ENCODE peak calls at places on chromosomes 12 and 14, in six cellular contexts. S is lung; Z is WERI-Rb-1; B is GM20000; M is CD4-positive, alpha-beta T cell; G is mesothelial cell of epicardium. I is an unnamed sample.

GRCh38 chr12:38056701-38057689 is 259.6 kb upstream of the ALG10B start:
- DNase-seq in S (no peak), M (no peak), B (no peak), Z (no peak), G (no peak), I (no peak)

GRCh38 chr14:61254803-61255526 is 26.2 kb downstream of the TMEM30B start:
- DNase-seq in S (no peak), B (no peak), Z (no peak), M (no peak), G (no peak), I (peak; percentile 25)

GRCh38 chr14:24425704-24426103 is 3.8 kb downstream of the CBLN3 start:
- DNase-seq in G (no peak), M (no peak), B (no peak), Z (no peak), S (no peak), I (no peak)

GRCh38 chr12:105676694-105677093 is 346.2 kb downstream of the C12orf75 start:
- DNase-seq in G (no peak), S (peak; percentile 28), Z (peak; percentile 42), B (no peak), M (no peak), I (no peak)

GRCh38 chr12:57491393-57492280 is 3.8 kb downstream of the MARS1 start:
- DNase-seq in M (no peak), S (no peak), G (no peak), B (no peak), Z (no peak), I (no peak)

GRCh38 chr14:24734917-24735500 is 101.0 kb upstream of the GZMB start:
- DNase-seq in M (no peak), G (no peak), B (peak; percentile 32), S (no peak), Z (peak; percentile 17), I (peak; percentile 54)

GRCh38 chr12:20748198-20748597 is 53.1 kb downstream of the SLCO1C1 start:
- DNase-seq in G (no peak), S (no peak), M (no peak), Z (no peak), B (no peak), I (no peak)

GRCh38 chr12:23757541-23757962 is 191.9 kb downstream of the SOX5 start:
- DNase-seq in M (no peak), S (no peak), Z (no peak), B (no peak), G (no peak), I (no peak)

GRCh38 chr12:86117711-86118110 is 138.5 kb downstream of the MGAT4C start:
- DNase-seq in S (no peak), M (no peak), B (no peak), G (no peak), Z (no peak), I (no peak)

GRCh38 chr14:56807586-56808168 is 2.6 kb downstream of the OTX2 start:
- DNase-seq in M (no peak), G (no peak), S (no peak), B (no peak), Z (peak; percentile 62), I (peak; percentile 41)

GRCh38 chr12:109139360-109139759 is 23.0 kb downstream of the ACACB start:
- DNase-seq in Z (no peak), B (no peak), M (no peak), S (no peak), G (no peak), I (no peak)

GRCh38 chr12:65670775-65671174 is 153.5 kb upstream of the HMGA2 start:
- DNase-seq in S (no peak), B (no peak), Z (no peak), G (no peak), M (no peak), I (no peak)

GRCh38 chr14:36268957-36269734 is 51.3 kb downstream of the MBIP start:
- DNase-seq in G (no peak), Z (no peak), M (no peak), S (peak; percentile 63), B (no peak), I (no peak)

GRCh38 chr14:78997811-78998210 is 827.6 kb downstream of the NRXN3 start:
- DNase-seq in Z (no peak), B (no peak), M (no peak), G (peak; percentile 43), S (no peak), I (no peak)

GRCh38 chr12:131831021-131831571 is 2.9 kb downstream of the MMP17 start:
- DNase-seq in M (no peak), Z (peak; percentile 84), B (no peak), S (no peak), G (no peak), I (peak; percentile 31)

GRCh38 chr14:84750763-84751554 is 779.0 kb upstream of the FLRT2 start:
- DNase-seq in G (no peak), M (no peak), Z (no peak), S (no peak), B (no peak), I (no peak)

GRCh38 chr14:79831198-79831890 is 380.0 kb downstream of the DIO2 start:
- DNase-seq in B (no peak), M (no peak), Z (no peak), G (no peak), S (no peak), I (no peak)

GRCh38 chr14:25056688-25057078 is 6.7 kb upstream of the STXBP6 start:
- DNase-seq in B (no peak), Z (no peak), G (no peak), M (no peak), S (no peak), I (no peak)

GRCh38 chr14:77653473-77653872 is 37.0 kb upstream of the SPTLC2 start:
- DNase-seq in Z (no peak), B (no peak), G (no peak), M (no peak), S (no peak), I (no peak)
- TF ChIP-seq CTCF in Z (peak; percentile 46), B (no peak), G (no peak), M (no peak), S (no peak), I (no peak)

GRCh38 chr12:106791531-106791930 is 17.0 kb downstream of the RIC8B start:
- DNase-seq in M (no peak), G (no peak), Z (no peak), B (no peak), S (no peak), I (no peak)

GRCh38 chr12:106794369-106794768 is 19.9 kb downstream of the RIC8B start:
- DNase-seq in Z (no peak), G (no peak), M (no peak), S (no peak), B (no peak), I (no peak)

DNA sequence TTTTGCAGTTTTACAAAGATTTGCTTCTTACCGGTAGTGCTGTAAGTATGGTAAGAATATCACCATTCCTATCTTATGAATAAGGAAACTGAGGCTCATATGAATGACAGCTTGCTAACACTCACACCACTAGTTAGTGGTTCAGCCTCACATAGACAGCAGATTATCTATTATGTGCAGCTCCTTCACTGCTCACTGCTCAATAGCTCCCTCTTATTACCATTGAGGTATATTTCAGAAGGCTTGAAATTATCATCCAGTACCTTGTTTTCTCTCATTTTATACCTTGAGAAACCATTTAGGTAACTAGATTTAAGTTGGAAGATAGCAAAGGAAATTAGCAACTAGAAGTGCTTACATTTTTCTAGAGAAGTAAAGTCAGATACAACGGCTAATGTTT is 15.5 kb downstream of the RIC8B start:
- DNase-seq in Z (no peak), G (no peak), B (no peak), M (no peak), S (no peak), I (no peak)
- TF ChIP-seq CTCF in Z (peak; percentile 31), G (no peak), B (peak; percentile 8), M (no peak), S (no peak), I (no peak)

GRCh38 chr12:9034095-9034494 is 44.7 kb downstream of the KLRG1 start:
- DNase-seq in B (no peak), S (no peak), M (no peak), G (no peak), Z (no peak), I (no peak)

GRCh38 chr12:9030776-9031175 is 41.4 kb downstream of the KLRG1 start:
- DNase-seq in Z (no peak), B (no peak), M (no peak), G (no peak), S (no peak), I (no peak)

GRCh38 chr12:9033244-9033887 is 44.0 kb downstream of the KLRG1 start:
- DNase-seq in B (no peak), S (no peak), Z (no peak), M (no peak), G (no peak), I (no peak)

GRCh38 chr12:9036227-9036626 is 46.9 kb downstream of the KLRG1 start:
- DNase-seq in G (no peak), Z (no peak), B (no peak), S (no peak), M (no peak), I (no peak)

DNA sequence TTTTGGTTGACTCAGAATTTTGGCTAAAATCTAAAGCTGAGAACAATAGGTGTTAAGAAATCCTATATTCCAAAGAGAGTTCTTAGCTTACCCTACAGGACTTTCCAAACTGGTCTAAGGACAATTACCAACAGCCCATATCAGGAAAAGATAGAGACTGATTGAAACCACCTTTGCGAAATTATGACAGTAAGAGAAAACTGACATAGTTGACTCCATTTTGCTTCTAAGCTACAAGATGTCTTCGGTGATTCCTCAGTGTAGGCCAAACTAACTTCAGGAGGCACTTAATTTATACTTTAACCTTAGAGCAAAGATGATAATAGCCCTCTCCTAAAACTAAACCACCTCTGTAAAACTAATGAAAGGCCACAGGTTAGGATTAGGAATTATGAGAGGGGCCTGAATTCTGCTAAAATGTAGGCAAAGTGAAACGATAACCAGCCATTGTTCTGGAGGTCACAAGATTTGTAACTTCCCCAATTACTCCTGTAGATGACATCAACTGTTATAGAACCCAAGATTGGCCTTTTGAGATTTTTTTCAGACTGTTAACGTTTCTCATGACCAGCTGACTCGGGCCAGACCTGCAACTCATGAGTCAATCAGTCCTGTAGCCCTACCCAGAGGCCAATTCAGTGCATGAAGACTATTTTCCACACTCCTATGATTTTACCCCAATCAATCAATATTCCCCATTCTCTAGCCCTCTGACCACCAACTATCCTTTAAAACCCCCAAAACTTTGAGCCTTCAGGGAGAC is 43.0 kb downstream of the KLRG1 start:
- DNase-seq in G (no peak), Z (no peak), M (no peak), B (no peak), S (no peak), I (no peak)
- TF ChIP-seq CTCF in G (no peak), Z (no peak), M (no peak), B (no peak), S (no peak), I (no peak)

DNA sequence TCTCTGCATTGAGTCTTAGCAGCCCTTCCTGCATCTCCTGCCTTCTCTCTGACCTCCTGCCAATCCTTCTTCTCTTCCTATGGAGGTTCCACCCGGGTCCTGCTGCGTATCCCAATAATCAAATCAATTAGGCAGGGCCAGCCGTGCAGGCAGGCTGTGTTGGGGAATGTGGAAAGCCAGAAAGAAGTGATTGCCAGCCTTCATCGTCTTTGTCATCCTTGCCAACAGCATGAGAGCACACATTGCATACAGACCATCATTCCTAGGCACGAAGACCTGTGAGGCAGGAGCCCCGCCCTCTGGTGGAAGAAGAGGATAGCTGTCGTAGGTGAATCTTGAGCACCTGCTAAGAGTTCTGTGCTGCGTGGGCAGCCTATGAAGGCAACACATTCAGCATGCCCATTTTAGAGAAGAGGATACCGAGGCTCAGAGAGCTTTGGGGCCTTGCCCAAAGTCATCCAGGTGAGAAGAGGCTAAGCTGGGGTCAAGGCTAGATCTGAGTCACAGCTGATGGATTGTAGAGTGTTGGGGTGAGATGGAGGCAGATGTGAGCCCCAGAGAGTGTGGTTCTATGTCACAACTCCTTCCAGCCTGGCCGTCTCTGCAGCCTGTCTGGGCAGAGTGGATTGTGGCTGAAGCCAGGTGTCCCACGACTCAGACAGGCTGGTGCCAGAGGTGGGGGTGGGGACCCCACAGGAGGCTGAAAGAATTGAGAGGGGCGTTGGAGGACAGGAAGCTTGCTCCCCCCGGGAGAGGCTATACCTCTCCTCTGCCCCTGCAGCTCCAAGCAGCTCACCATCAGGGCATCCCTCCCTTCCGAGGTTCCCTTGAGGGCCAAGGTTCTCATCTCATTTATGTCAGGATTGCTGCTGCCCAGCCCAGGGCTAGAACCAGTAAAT is 12.7 kb downstream of the C14orf132 start:
- DNase-seq in B (peak; percentile 39), M (no peak), Z (peak; percentile 36), S (no peak), G (no peak), I (no peak)
- TF ChIP-seq CTCF in B (peak; percentile 14), M (peak; percentile 20), Z (peak; percentile 71), S (no peak), G (no peak), I (no peak)